ENCODE peak calls at places on chromosomes 4 and X, in seven cellular contexts. E, J, Z, O, C, B and R are unnamed samples.
A peak's percentile ranks its signal among the peaks of the same experiment; 100 is the strongest.

GRCh38 chr4:102606261-102606660 is 105.1 kb downstream of the NFKB1 start:
- DNase-seq in B (no peak), J (no peak), E (no peak), O (no peak), C (peak; percentile 52), Z (no peak), R (no peak)

GRCh38 chr4:73872331-73873108 is 3.3 kb downstream of the CXCL1 start:
- DNase-seq in B (no peak), J (no peak), C (no peak), O (peak; percentile 11), Z (no peak), E (no peak), R (no peak)

GRCh38 chr4:107682306-107682705 is 37.7 kb downstream of the PAPSS1 start:
- DNase-seq in B (no peak), Z (no peak), C (no peak), E (no peak), J (no peak), O (no peak), R (no peak)

GRCh38 chr4:39044364-39044946 is 12.2 kb upstream of the TMEM156 start:
- DNase-seq in J (peak; percentile 83), B (peak; percentile 97), O (peak; percentile 97), Z (peak; percentile 77), E (peak; percentile 90), C (peak; percentile 66), R (peak; percentile 92)

GRCh38 chr4:16627999-16628398 is 270.4 kb downstream of the LDB2 start:
- DNase-seq in C (no peak), J (peak; percentile 39), B (no peak), O (no peak), Z (peak; percentile 83), E (no peak), R (no peak)

GRCh38 chrX:68647156-68647957 is at the start of gene STARD8:
- DNase-seq in B (peak; percentile 56), C (no peak), O (peak; percentile 26), Z (peak; percentile 33), J (peak; percentile 28), E (no peak), R (peak; percentile 22)

GRCh38 chrX:116317409-116317808 is 119.0 kb upstream of the SLC6A14 start:
- DNase-seq in E (no peak), O (peak; percentile 41), J (no peak), C (peak; percentile 7), B (peak; percentile 5), Z (no peak), R (no peak)

GRCh38 chr4:85783483-85783882 is 308.5 kb downstream of the ARHGAP24 start:
- DNase-seq in J (no peak), B (no peak), C (no peak), Z (peak; percentile 89), E (no peak), O (no peak), R (no peak)

GRCh38 chrX:50801135-50801534 is 12.9 kb downstream of the SHROOM4 start:
- DNase-seq in C (no peak), E (no peak), J (no peak), B (no peak), Z (no peak), O (no peak), R (no peak)

GRCh38 chr4:24278693-24279092 is 305.7 kb downstream of the DHX15 start:
- DNase-seq in C (no peak), J (no peak), O (no peak), E (no peak), Z (no peak), B (no peak), R (no peak)

GRCh38 chr4:94325835-94326234 is 16.8 kb downstream of the HPGDS start:
- DNase-seq in E (no peak), C (no peak), Z (no peak), J (no peak), O (peak; percentile 22), B (no peak), R (no peak)

GRCh38 chr4:26985836-26986235 is 125.2 kb downstream of the STIM2 start:
- DNase-seq in C (peak; percentile 27), B (no peak), J (no peak), O (peak; percentile 59), Z (no peak), E (no peak), R (no peak)

GRCh38 chrX:74458738-74459137 is 37.4 kb downstream of the SLC16A2 start:
- DNase-seq in J (peak; percentile 70), O (no peak), C (no peak), Z (peak; percentile 39), E (no peak), B (no peak), R (no peak)

GRCh38 chrX:150547511-150548115 is 20.8 kb upstream of the MTM1 start:
- DNase-seq in O (no peak), B (peak; percentile 59), C (peak; percentile 41), E (peak; percentile 62), Z (peak; percentile 43), J (no peak), R (peak; percentile 16)

GRCh38 chrX:140526138-140526537 is 21.3 kb upstream of the SOX3 start:
- DNase-seq in O (no peak), B (no peak), Z (no peak), J (no peak), E (no peak), C (no peak), R (no peak)

GRCh38 chrX:72245461-72246089 is 6.7 kb upstream of the ERCC6L start:
- DNase-seq in C (peak; percentile 58), O (peak; percentile 68), Z (peak; percentile 30), B (peak; percentile 61), J (peak; percentile 80), E (no peak), R (peak; percentile 62)

GRCh38 chr4:68271851-68272756 is 26.6 kb upstream of the TMPRSS11B start:
- DNase-seq in B (no peak), E (no peak), O (peak; percentile 69), Z (peak; percentile 33), C (peak; percentile 55), J (peak; percentile 39), R (peak; percentile 10)

GRCh38 chr4:53557601-53558000 is 33.7 kb downstream of the LNX1 start:
- DNase-seq in Z (no peak), J (no peak), E (no peak), B (no peak), C (no peak), O (no peak), R (no peak)

GRCh38 chr4:151318310-151319006 is 6.9 kb downstream of the SH3D19 start:
- DNase-seq in C (no peak), J (no peak), E (no peak), Z (no peak), O (no peak), B (no peak), R (no peak)

GRCh38 chr4:61959087-61959486 is 759.0 kb downstream of the ADGRL3 start:
- DNase-seq in E (no peak), Z (no peak), C (no peak), J (no peak), O (no peak), B (no peak), R (no peak)

GRCh38 chr4:164188236-164188635 is 565.7 kb upstream of the SMIM31 start:
- DNase-seq in B (no peak), E (no peak), Z (no peak), C (no peak), O (no peak), J (no peak), R (no peak)

GRCh38 chr4:1855334-1856070 is 454 bp downstream of the LETM1 start:
- DNase-seq in O (peak; percentile 29), C (no peak), B (peak; percentile 58), E (no peak), Z (no peak), J (peak; percentile 31), R (no peak)

GRCh38 chrX:107483976-107484726 is 34.7 kb downstream of the FRMPD3 start:
- DNase-seq in E (no peak), J (peak; percentile 5), B (peak; percentile 77), O (peak; percentile 36), Z (no peak), C (no peak), R (no peak)

GRCh38 chr4:127783026-127783769 is 1.1 kb downstream of the HSPA4L start:
- DNase-seq in B (peak; percentile 40), Z (peak; percentile 24), O (peak; percentile 78), C (peak; percentile 81), E (peak; percentile 58), J (peak; percentile 20), R (peak; percentile 29)

GRCh38 chrX:112651766-112652165 is 28.0 kb downstream of the LHFPL1 start:
- DNase-seq in Z (no peak), J (no peak), E (no peak), B (no peak), C (no peak), O (no peak), R (no peak)

GRCh38 chrX:43559643-43560042 is 96.5 kb upstream of the MAOA start:
- DNase-seq in Z (peak; percentile 7), O (peak; percentile 65), C (peak; percentile 64), B (peak; percentile 50), J (peak; percentile 15), E (no peak), R (peak; percentile 48)

GRCh38 chr4:156594619-156595018 is 377.0 kb downstream of the PDGFC start:
- DNase-seq in C (no peak), E (no peak), O (peak; percentile 43), Z (no peak), J (no peak), B (no peak), R (no peak)

GRCh38 chrX:11913001-11913400 is 155.0 kb downstream of the MSL3 start:
- DNase-seq in O (no peak), J (no peak), Z (no peak), E (no peak), C (no peak), B (no peak), R (no peak)

GRCh38 chr4:89290727-89291126 is 16.9 kb downstream of the GPRIN3 start:
- DNase-seq in B (no peak), J (no peak), E (no peak), C (no peak), Z (no peak), O (peak; percentile 58), R (no peak)

GRCh38 chr4:11471613-11472012 is 42.9 kb upstream of the HS3ST1 start:
- DNase-seq in B (no peak), J (no peak), C (peak; percentile 64), Z (no peak), E (no peak), O (peak; percentile 26), R (no peak)

GRCh38 chrX:139429913-139430312 is 100.6 kb upstream of the F9 start:
- DNase-seq in B (no peak), Z (no peak), J (no peak), C (no peak), O (peak; percentile 3), E (no peak), R (no peak)

GRCh38 chr4:56410247-56410646 is 23.0 kb upstream of the AASDH start:
- DNase-seq in J (peak; percentile 68), Z (peak; percentile 93), E (no peak), O (peak; percentile 86), C (peak; percentile 84), B (peak; percentile 12), R (peak; percentile 49)

GRCh38 chr4:175810360-175810759 is 1.7 kb downstream of the GPM6A start:
- DNase-seq in E (no peak), C (no peak), B (no peak), Z (no peak), J (no peak), O (no peak), R (no peak)

GRCh38 chr4:124636793-124637192 is 75.7 kb downstream of the ANKRD50 start:
- DNase-seq in Z (no peak), E (no peak), J (no peak), B (no peak), C (no peak), O (no peak), R (no peak)